ENCODE peak calls at places on chromosomes 16 and 17, in four cellular contexts. L is activated naive CD8-positive, alpha-beta T cell treated with anti-CD3 and anti-CD28 coated beads, Interleukin-2, amount 10 ng/mL, durations not matched to agents 7 days and 5 days; R is activated CD8-positive, alpha-beta T cell treated with anti-CD3 and anti-CD28 coated beads for 36 hours; G is WTC11. V is an unnamed sample.

GRCh38 chr17:80847506-80848230 is 144.0 kb upstream of the CHMP6 start:
- DNase-seq in L (peak; percentile 80), G (no peak), R (peak; percentile 88), V (no peak)

GRCh38 chr17:39867891-39868553 is at the start of gene ZPBP2:
- DNase-seq in L (peak; percentile 62), G (no peak), R (peak; percentile 53), V (peak; percentile 9)

GRCh38 chr16:68406458-68407041 is 41.8 kb downstream of the SMPD3 start:
- DNase-seq in L (no peak), G (no peak), R (no peak), V (no peak)

GRCh38 chr17:15502315-15503112 is 35.1 kb upstream of the CDRT4 start:
- DNase-seq in L (peak; percentile 77), R (peak; percentile 87), G (peak; percentile 94), V (peak; percentile 87)

GRCh38 chr16:68265078-68265925 is 976 bp downstream of the SLC7A6 start:
- DNase-seq in L (no peak), G (peak; percentile 25), R (peak; percentile 72), V (peak; percentile 71)

GRCh38 chr17:44898768-44899073 is 524 bp downstream of the EFTUD2 start:
- DNase-seq in G (no peak), L (no peak), R (peak; percentile 37), V (no peak)

GRCh38 chr16:85395207-85395912 is 217.8 kb upstream of the GSE1 start:
- DNase-seq in R (no peak), G (peak; percentile 11), L (peak; percentile 22), V (peak; percentile 67)

GRCh38 chr17:66578781-66579489 is 256.0 kb upstream of the CACNG5 start:
- DNase-seq in G (no peak), L (no peak), R (no peak), V (no peak)

GRCh38 chr16:50021509-50021908 is 3.5 kb upstream of the CNEP1R1 start:
- DNase-seq in G (peak; percentile 42), L (no peak), R (peak; percentile 26), V (peak; percentile 74)

GRCh38 chr16:66930189-66930588 is 4.0 kb downstream of the CIAO2B start:
- DNase-seq in L (no peak), R (no peak), G (no peak), V (no peak)

GRCh38 chr17:79036609-79037008 is 12.6 kb downstream of the C1QTNF1 start:
- DNase-seq in L (no peak), R (no peak), G (no peak), V (no peak)

GRCh38 chr17:39553326-39553945 is 54.3 kb downstream of the NEUROD2 start:
- DNase-seq in R (no peak), L (no peak), G (no peak), V (no peak)

GRCh38 chr17:6177941-6178694 is 107.9 kb downstream of the WSCD1 start:
- DNase-seq in G (no peak), L (no peak), R (no peak), V (no peak)

GRCh38 chr17:33444731-33445130 is 151.6 kb upstream of the ASIC2 start:
- DNase-seq in L (no peak), G (no peak), R (no peak), V (no peak)